ENCODE peak calls at places on chromosomes 1 and 21, in seven cellular contexts. One of them, this sample, is unnamed.

GRCh38 chr1:159510223-159510530 is 25.6 kb downstream of the OR10J5 start:
- DNase-seq in colonic mucosa: no peak
- DNase-seq in left ventricle myocardium inferior: no peak
- DNase-seq in mesothelial cell of epicardium: no peak
- DNase-seq in hepatocyte: no peak
- DNase-seq in tibial nerve: no peak
- DNase-seq in AG09309: no peak
- DNase-seq in this sample: no peak

GRCh38 chr1:245546875-245547274 is 392.1 kb downstream of the KIF26B start:
- DNase-seq in colonic mucosa: no peak
- DNase-seq in left ventricle myocardium inferior: no peak
- DNase-seq in mesothelial cell of epicardium: no peak
- DNase-seq in hepatocyte: no peak
- DNase-seq in tibial nerve: no peak
- DNase-seq in AG09309: no peak
- DNase-seq in this sample: no peak

GRCh38 chr1:118894836-118895235 is 93.3 kb downstream of the TBX15 start:
- DNase-seq in colonic mucosa: no peak
- DNase-seq in left ventricle myocardium inferior: no peak
- DNase-seq in mesothelial cell of epicardium: no peak
- DNase-seq in hepatocyte: no peak
- DNase-seq in tibial nerve: no peak
- DNase-seq in AG09309: no peak
- DNase-seq in this sample: no peak

GRCh38 chr1:6188466-6188865 is 8.3 kb upstream of the CHD5 start:
- DNase-seq in colonic mucosa: no peak
- DNase-seq in left ventricle myocardium inferior: no peak
- DNase-seq in mesothelial cell of epicardium: no peak
- DNase-seq in hepatocyte: no peak
- DNase-seq in tibial nerve: no peak
- DNase-seq in AG09309: peak
- DNase-seq in this sample: no peak

GRCh38 chr1:62585481-62586155 is 11.7 kb upstream of the ANGPTL3 start:
- DNase-seq in colonic mucosa: no peak
- DNase-seq in left ventricle myocardium inferior: no peak
- DNase-seq in mesothelial cell of epicardium: no peak
- DNase-seq in hepatocyte: no peak
- DNase-seq in tibial nerve: no peak
- DNase-seq in AG09309: no peak
- DNase-seq in this sample: no peak

GRCh38 chr1:44481701-44482100 is 76.6 kb downstream of the RNF220 start:
- DNase-seq in colonic mucosa: no peak
- DNase-seq in left ventricle myocardium inferior: no peak
- DNase-seq in mesothelial cell of epicardium: no peak
- DNase-seq in hepatocyte: no peak
- DNase-seq in tibial nerve: no peak
- DNase-seq in AG09309: no peak
- DNase-seq in this sample: no peak

GRCh38 chr1:15799004-15799867 is 8.2 kb downstream of the UQCRHL start:
- DNase-seq in colonic mucosa: no peak
- DNase-seq in left ventricle myocardium inferior: peak
- DNase-seq in mesothelial cell of epicardium: no peak
- DNase-seq in hepatocyte: peak
- DNase-seq in tibial nerve: peak
- DNase-seq in AG09309: peak
- DNase-seq in this sample: peak

GRCh38 chr1:5312299-5312686 is 657.9 kb downstream of the AJAP1 start:
- DNase-seq in colonic mucosa: no peak
- DNase-seq in left ventricle myocardium inferior: no peak
- DNase-seq in mesothelial cell of epicardium: no peak
- DNase-seq in hepatocyte: no peak
- DNase-seq in tibial nerve: no peak
- DNase-seq in AG09309: no peak
- DNase-seq in this sample: no peak

GRCh38 chr1:68332041-68332440 is 99.7 kb upstream of the WLS start:
- DNase-seq in colonic mucosa: no peak
- DNase-seq in left ventricle myocardium inferior: no peak
- DNase-seq in mesothelial cell of epicardium: no peak
- DNase-seq in hepatocyte: no peak
- DNase-seq in tibial nerve: no peak
- DNase-seq in AG09309: no peak
- DNase-seq in this sample: no peak

GRCh38 chr1:226495716-226496115 is 52.8 kb upstream of the STUM start:
- DNase-seq in colonic mucosa: no peak
- DNase-seq in left ventricle myocardium inferior: no peak
- DNase-seq in mesothelial cell of epicardium: no peak
- DNase-seq in hepatocyte: peak
- DNase-seq in tibial nerve: no peak
- DNase-seq in AG09309: no peak
- DNase-seq in this sample: no peak

GRCh38 chr21:44874240-44874496 is 678 bp upstream of the PTTG1IP start:
- DNase-seq in colonic mucosa: no peak
- DNase-seq in left ventricle myocardium inferior: no peak
- DNase-seq in mesothelial cell of epicardium: no peak
- DNase-seq in hepatocyte: no peak
- DNase-seq in tibial nerve: no peak
- DNase-seq in AG09309: no peak
- DNase-seq in this sample: no peak

GRCh38 chr1:182603646-182604127 is 502 bp downstream of the RGS16 start:
- DNase-seq in colonic mucosa: no peak
- DNase-seq in left ventricle myocardium inferior: no peak
- DNase-seq in mesothelial cell of epicardium: no peak
- DNase-seq in hepatocyte: peak
- DNase-seq in tibial nerve: no peak
- DNase-seq in AG09309: no peak
- DNase-seq in this sample: no peak

GRCh38 chr1:182601926-182602325 is 2.3 kb downstream of the RGS16 start:
- DNase-seq in colonic mucosa: no peak
- DNase-seq in left ventricle myocardium inferior: no peak
- DNase-seq in mesothelial cell of epicardium: no peak
- DNase-seq in hepatocyte: no peak
- DNase-seq in tibial nerve: no peak
- DNase-seq in AG09309: no peak
- DNase-seq in this sample: no peak

GRCh38 chr1:182604128-182604834 is at the start of gene RGS16:
- DNase-seq in colonic mucosa: peak
- DNase-seq in left ventricle myocardium inferior: peak
- DNase-seq in mesothelial cell of epicardium: peak
- DNase-seq in hepatocyte: peak
- DNase-seq in tibial nerve: peak
- DNase-seq in AG09309: no peak
- DNase-seq in this sample: peak

GRCh38 chr1:182602945-182603645 is 1.1 kb downstream of the RGS16 start:
- DNase-seq in colonic mucosa: no peak
- DNase-seq in left ventricle myocardium inferior: no peak
- DNase-seq in mesothelial cell of epicardium: no peak
- DNase-seq in hepatocyte: no peak
- DNase-seq in tibial nerve: no peak
- DNase-seq in AG09309: no peak
- DNase-seq in this sample: no peak

GRCh38 chr1:182604835-182605164 is 611 bp upstream of the RGS16 start:
- DNase-seq in colonic mucosa: no peak
- DNase-seq in left ventricle myocardium inferior: no peak
- DNase-seq in mesothelial cell of epicardium: no peak
- DNase-seq in hepatocyte: no peak
- DNase-seq in tibial nerve: no peak
- DNase-seq in AG09309: no peak
- DNase-seq in this sample: no peak
- TF ChIP-seq CTCF in colonic mucosa: no peak
- TF ChIP-seq CTCF in left ventricle myocardium inferior: no peak
- TF ChIP-seq CTCF in mesothelial cell of epicardium: no peak
- TF ChIP-seq CTCF in hepatocyte: no peak
- TF ChIP-seq CTCF in tibial nerve: no peak
- TF ChIP-seq CTCF in AG09309: no peak
- TF ChIP-seq CTCF in this sample: no peak

DNA sequence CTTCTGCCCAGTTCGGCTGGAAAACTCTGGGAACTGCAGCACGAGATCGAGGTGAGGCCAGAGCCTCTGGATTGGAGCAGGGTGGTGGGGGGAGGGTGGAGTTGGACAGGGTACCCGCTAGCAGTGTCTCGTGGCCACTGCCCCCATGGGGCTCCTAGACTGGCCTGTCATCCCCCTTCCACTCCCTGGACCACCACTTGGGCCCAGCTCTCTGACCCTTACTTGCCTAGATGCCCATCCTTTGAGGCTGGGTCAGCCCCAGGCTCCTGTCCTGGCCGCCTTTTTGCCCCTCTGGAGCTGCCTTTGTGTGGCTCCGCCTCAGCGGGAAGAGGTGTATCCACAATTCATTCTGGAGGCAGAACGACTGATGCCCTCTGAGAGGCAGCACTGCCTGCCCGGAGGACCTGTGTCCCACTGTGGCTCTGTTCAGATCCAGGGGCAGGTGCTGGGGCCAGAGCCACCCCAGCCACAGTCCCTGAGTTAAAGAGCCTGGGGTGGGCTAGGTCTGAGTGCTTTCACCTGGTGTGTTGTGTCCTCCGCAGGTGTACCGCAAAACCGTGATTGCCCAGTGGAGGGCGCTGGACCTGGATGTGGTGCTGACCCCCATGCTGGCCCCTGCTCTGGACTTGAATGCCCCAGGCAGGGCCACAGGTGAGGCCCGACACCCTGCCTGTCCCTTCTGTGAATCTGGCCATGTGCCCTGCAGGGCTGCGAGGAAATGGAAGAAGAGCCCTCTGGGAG is 17.7 kb downstream of the FAAH start:
- DNase-seq in colonic mucosa: no peak
- DNase-seq in left ventricle myocardium inferior: no peak
- DNase-seq in mesothelial cell of epicardium: no peak
- DNase-seq in hepatocyte: no peak
- DNase-seq in tibial nerve: no peak
- DNase-seq in AG09309: no peak
- DNase-seq in this sample: peak
- TF ChIP-seq CTCF in colonic mucosa: no peak
- TF ChIP-seq CTCF in left ventricle myocardium inferior: peak
- TF ChIP-seq CTCF in mesothelial cell of epicardium: peak
- TF ChIP-seq CTCF in hepatocyte: peak
- TF ChIP-seq CTCF in tibial nerve: no peak
- TF ChIP-seq CTCF in AG09309: peak
- TF ChIP-seq CTCF in this sample: peak

GRCh38 chr1:109499661-109500536 is 6.0 kb downstream of the CYB561D1 start:
- DNase-seq in colonic mucosa: peak
- DNase-seq in left ventricle myocardium inferior: no peak
- DNase-seq in mesothelial cell of epicardium: no peak
- DNase-seq in hepatocyte: peak
- DNase-seq in tibial nerve: no peak
- DNase-seq in AG09309: no peak
- DNase-seq in this sample: peak
- TF ChIP-seq CTCF in colonic mucosa: peak
- TF ChIP-seq CTCF in left ventricle myocardium inferior: peak
- TF ChIP-seq CTCF in mesothelial cell of epicardium: no peak
- TF ChIP-seq CTCF in hepatocyte: peak
- TF ChIP-seq CTCF in tibial nerve: no peak
- TF ChIP-seq CTCF in AG09309: peak
- TF ChIP-seq CTCF in this sample: peak

DNA sequence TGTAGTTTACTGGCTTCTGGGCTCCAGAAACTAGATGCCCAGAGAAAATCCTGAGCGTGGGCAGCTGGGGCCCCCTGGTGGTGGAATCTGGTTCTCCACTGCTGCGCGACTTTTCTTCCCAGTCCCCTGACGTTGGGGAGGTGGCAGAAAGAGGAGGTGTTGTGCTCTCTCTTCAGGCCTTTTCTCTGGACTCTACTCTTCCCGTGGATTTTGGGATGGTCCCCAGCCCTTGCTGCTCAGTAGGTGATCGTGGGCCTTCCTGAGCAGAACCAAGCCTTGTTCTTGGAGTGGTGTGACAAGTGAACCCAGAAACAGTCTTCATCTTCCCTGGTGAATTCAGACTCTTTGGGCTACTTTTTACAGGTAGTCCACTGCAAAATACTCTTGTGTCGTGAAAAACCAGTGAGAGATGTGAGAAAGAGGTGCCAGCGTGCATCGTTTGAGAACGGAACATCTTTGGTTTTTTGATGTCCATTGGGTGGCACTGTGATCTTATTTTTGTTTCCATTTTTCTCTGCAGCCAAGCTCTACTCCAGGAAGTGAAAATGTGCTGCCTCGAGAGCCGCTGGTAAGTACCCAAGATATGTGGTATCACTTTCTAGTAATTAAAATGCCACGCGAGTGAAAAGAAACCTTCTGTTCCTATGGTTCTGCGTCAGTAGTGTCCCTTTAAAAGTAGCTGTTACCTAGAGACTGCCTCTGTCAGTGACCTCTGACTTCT is 20.2 kb downstream of the PEX14 start:
- DNase-seq in colonic mucosa: peak
- DNase-seq in left ventricle myocardium inferior: peak
- DNase-seq in mesothelial cell of epicardium: peak
- DNase-seq in hepatocyte: peak
- DNase-seq in tibial nerve: peak
- DNase-seq in AG09309: no peak
- DNase-seq in this sample: peak
- TF ChIP-seq CTCF in colonic mucosa: peak
- TF ChIP-seq CTCF in left ventricle myocardium inferior: peak
- TF ChIP-seq CTCF in mesothelial cell of epicardium: peak
- TF ChIP-seq CTCF in hepatocyte: peak
- TF ChIP-seq CTCF in tibial nerve: peak
- TF ChIP-seq CTCF in AG09309: peak
- TF ChIP-seq CTCF in this sample: peak

GRCh38 chr1:17632106-17632505 is 92.6 kb downstream of the ARHGEF10L start:
- DNase-seq in colonic mucosa: no peak
- DNase-seq in left ventricle myocardium inferior: no peak
- DNase-seq in mesothelial cell of epicardium: no peak
- DNase-seq in hepatocyte: no peak
- DNase-seq in tibial nerve: no peak
- DNase-seq in AG09309: no peak
- DNase-seq in this sample: no peak

GRCh38 chr1:17627239-17628052 is 87.9 kb downstream of the ARHGEF10L start:
- DNase-seq in colonic mucosa: no peak
- DNase-seq in left ventricle myocardium inferior: no peak
- DNase-seq in mesothelial cell of epicardium: no peak
- DNase-seq in hepatocyte: no peak
- DNase-seq in tibial nerve: no peak
- DNase-seq in AG09309: no peak
- DNase-seq in this sample: no peak

GRCh38 chr1:17630048-17630830 is 90.7 kb downstream of the ARHGEF10L start:
- DNase-seq in colonic mucosa: peak
- DNase-seq in left ventricle myocardium inferior: peak
- DNase-seq in mesothelial cell of epicardium: no peak
- DNase-seq in hepatocyte: no peak
- DNase-seq in tibial nerve: peak
- DNase-seq in AG09309: no peak
- DNase-seq in this sample: no peak

GRCh38 chr1:17631410-17631809 is 91.9 kb downstream of the ARHGEF10L start:
- DNase-seq in colonic mucosa: no peak
- DNase-seq in left ventricle myocardium inferior: no peak
- DNase-seq in mesothelial cell of epicardium: no peak
- DNase-seq in hepatocyte: no peak
- DNase-seq in tibial nerve: no peak
- DNase-seq in AG09309: no peak
- DNase-seq in this sample: no peak

GRCh38 chr1:17629460-17629859 is 90.0 kb downstream of the ARHGEF10L start:
- DNase-seq in colonic mucosa: no peak
- DNase-seq in left ventricle myocardium inferior: no peak
- DNase-seq in mesothelial cell of epicardium: no peak
- DNase-seq in hepatocyte: no peak
- DNase-seq in tibial nerve: no peak
- DNase-seq in AG09309: no peak
- DNase-seq in this sample: no peak
- TF ChIP-seq CTCF in colonic mucosa: no peak
- TF ChIP-seq CTCF in left ventricle myocardium inferior: peak
- TF ChIP-seq CTCF in mesothelial cell of epicardium: no peak
- TF ChIP-seq CTCF in hepatocyte: peak
- TF ChIP-seq CTCF in tibial nerve: no peak
- TF ChIP-seq CTCF in AG09309: no peak
- TF ChIP-seq CTCF in this sample: peak